ENCODE peak calls at places on chromosomes 5 and 9, in five cellular contexts. I, D, Y, K and Q are unnamed samples. For H3K36me3, the result is how much of the 10 kb centered on the place peaks cover.

GRCh38 chr5:59790399-59791130 is 103.0 kb downstream of the PDE4D start:
- ATAC-seq in I (no peak), Y (peak), K (no peak), D (no peak), Q (no peak)

GRCh38 chr5:138979684-138980275 is 104.6 kb upstream of the LRRTM2 start:
- ATAC-seq in Y (no peak), K (no peak), I (peak), D (no peak), Q (no peak)

GRCh38 chr5:57774439-57774838 is 291.8 kb upstream of the ACTBL2 start:
- ATAC-seq in I (no peak), D (no peak), Y (no peak), K (no peak), Q (no peak)

GRCh38 chr9:117247271-117247670 is 167.6 kb downstream of the ASTN2 start:
- ATAC-seq in D (no peak), K (no peak), I (no peak), Y (peak), Q (no peak)

GRCh38 chr9:130768265-130768664 is 66.8 kb upstream of the ABL1 start:
- ATAC-seq in K (no peak), D (no peak), I (peak), Y (peak), Q (no peak)

GRCh38 chr5:68296895-68297294 is 81.3 kb downstream of the PIK3R1 start:
- ATAC-seq in Y (no peak), D (no peak), I (no peak), K (no peak), Q (no peak)

GRCh38 chr9:104027295-104027694 is 66.8 kb upstream of the SMC2 start:
- ATAC-seq in D (no peak), I (no peak), Y (peak), K (no peak), Q (no peak)

GRCh38 chr5:139148306-139148705 is 49.9 kb downstream of the SIL1 start:
- ATAC-seq in Y (no peak), D (peak), I (no peak), K (no peak), Q (no peak)

GRCh38 chr5:75550597-75550996 is 38.9 kb downstream of the POLK start:
- ATAC-seq in Y (peak), D (no peak), K (no peak), I (no peak), Q (no peak)

GRCh38 chr9:96884443-96884842 is 30.1 kb upstream of the ZNF782 start:
- ATAC-seq in I (peak), Y (no peak), K (no peak), D (peak), Q (no peak)
- H3K36me3 ChIP-seq in I (under half), Y (under half), K (under half), D (under half), Q (under half)

GRCh38 chr9:133706651-133707050 is 31.5 kb downstream of the SARDH start:
- ATAC-seq in Y (no peak), I (no peak), K (no peak), D (no peak), Q (no peak)
- TF ChIP-seq POLR2AphosphoS5 in Y (no peak), I (no peak), K (no peak), D (no peak), Q (no peak)

GRCh38 chr5:80243567-80243966 is 12.3 kb downstream of the SERINC5 start:
- ATAC-seq in Y (no peak), I (no peak), K (no peak), D (no peak), Q (no peak)
- H3K36me3 ChIP-seq in Y (under half), I (under half), K (under half), D (under half), Q (under half)

DNA sequence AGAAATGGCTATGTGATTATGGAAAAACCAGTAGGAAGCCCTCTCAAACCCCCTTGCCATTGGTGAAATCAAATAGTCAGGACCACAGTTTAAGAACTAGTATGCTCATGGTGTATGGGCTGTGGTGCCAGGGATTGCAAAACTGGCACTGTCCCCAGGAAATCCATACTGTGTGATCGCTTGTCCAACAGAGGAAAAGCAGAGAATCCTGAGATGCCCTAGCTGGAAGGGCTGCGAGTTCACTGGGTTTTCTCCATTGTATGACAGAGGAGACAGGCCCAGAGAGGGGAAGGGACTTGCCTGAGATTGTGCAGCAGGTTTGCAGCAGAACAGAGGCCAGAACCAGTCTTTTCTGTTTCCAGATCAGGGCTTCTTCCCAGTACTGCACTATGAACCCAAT is 12.5 kb downstream of the SEC61B start:
- ATAC-seq in D (no peak), I (no peak), Y (no peak), K (no peak), Q (no peak)
- TF ChIP-seq POLR2AphosphoS5 in D (no peak), I (no peak), Y (no peak), K (no peak), Q (no peak)

GRCh38 chr5:37174928-37175327 is 74.2 kb downstream of the CPLANE1 start:
- ATAC-seq in D (no peak), K (no peak), Y (no peak), I (peak), Q (no peak)

GRCh38 chr5:37170856-37171255 is 78.3 kb downstream of the CPLANE1 start:
- ATAC-seq in Y (no peak), I (no peak), K (no peak), D (no peak), Q (no peak)

DNA sequence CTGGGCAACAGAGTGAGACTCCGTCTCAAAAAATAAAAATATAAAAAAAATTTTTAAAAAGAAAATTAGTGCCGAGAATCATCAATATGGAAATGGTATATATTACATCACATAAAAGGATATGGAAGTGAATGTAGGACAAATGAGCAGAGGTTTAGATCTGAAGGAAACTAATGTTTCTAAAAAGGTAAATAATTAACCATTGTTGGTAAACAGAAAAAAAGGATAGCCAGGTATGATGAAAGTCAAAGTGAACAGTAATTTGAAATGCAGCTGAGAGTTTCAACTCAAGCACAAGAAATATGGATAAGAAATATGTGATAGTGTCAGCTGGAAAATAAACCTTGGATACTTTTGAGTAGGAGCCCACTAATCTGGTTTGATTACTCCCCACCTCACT is 76.2 kb downstream of the CPLANE1 start:
- ATAC-seq in D (no peak), Y (no peak), I (no peak), K (no peak), Q (no peak)
- H3K36me3 ChIP-seq in D (under half), Y (under half), I (under half), K (half or more), Q (under half)

GRCh38 chr9:109246533-109246932 is 74.3 kb downstream of the EPB41L4B start:
- ATAC-seq in Y (no peak), I (no peak), D (no peak), K (no peak), Q (no peak)

GRCh38 chr9:109241931-109242330 is 74.9 kb upstream of the FRRS1L start:
- ATAC-seq in K (no peak), D (no peak), I (no peak), Y (no peak), Q (no peak)

GRCh38 chr9:109245300-109245897 is 75.5 kb downstream of the EPB41L4B start:
- ATAC-seq in I (no peak), D (no peak), Y (no peak), K (no peak), Q (no peak)

GRCh38 chr9:109242751-109243150 is 75.7 kb upstream of the FRRS1L start:
- ATAC-seq in Y (no peak), K (no peak), D (no peak), I (no peak), Q (no peak)

GRCh38 chr9:109244179-109245132 is 76.4 kb downstream of the EPB41L4B start:
- ATAC-seq in D (peak), K (peak), Y (peak), I (peak), Q (peak)
- TF ChIP-seq POLR2AphosphoS5 in D (no peak), K (no peak), Y (no peak), I (no peak), Q (no peak)